ENCODE peak calls at places on chromosome 10, in ten cellular contexts. E, R, U, Q, O, K, Y, J, V and M are unnamed samples.

GRCh38 chr10:79422178-79422892 is 23.1 kb downstream of the ZCCHC24 start:
- DNase-seq in E (no peak), R (no peak), U (no peak), Q (no peak), O (no peak), K (peak; percentile 88), Y (no peak), J (peak; percentile 94), V (peak; percentile 78), M (peak; percentile 92)

GRCh38 chr10:104750306-104750705 is 109.2 kb downstream of the SORCS3 start:
- DNase-seq in E (no peak), R (no peak), U (no peak), Q (no peak), O (no peak), K (no peak), Y (peak; percentile 27), J (no peak), V (no peak), M (no peak)

GRCh38 chr10:86782691-86783418 is 26.4 kb downstream of the BMPR1A start:
- DNase-seq in E (no peak), R (no peak), U (no peak), Q (no peak), O (no peak), K (no peak), Y (no peak), J (no peak), V (no peak), M (no peak)

GRCh38 chr10:77274046-77274795 is 363.4 kb downstream of the KCNMA1 start:
- DNase-seq in E (peak; percentile 59), R (no peak), U (no peak), Q (peak; percentile 25), O (no peak), K (no peak), Y (no peak), J (no peak), V (no peak), M (peak; percentile 81)

GRCh38 chr10:89391882-89392756 is at the start of gene IFIT1:
- DNase-seq in E (peak; percentile 94), R (peak; percentile 32), U (peak; percentile 44), Q (peak; percentile 59), O (peak; percentile 47), K (no peak), Y (peak; percentile 81), J (peak; percentile 83), V (peak; percentile 67), M (peak; percentile 68)

GRCh38 chr10:821322-821721 is 110.2 kb downstream of the LARP4B start:
- DNase-seq in E (no peak), R (no peak), U (no peak), Q (no peak), O (no peak), K (no peak), Y (no peak), J (peak; percentile 54), V (no peak), M (no peak)

GRCh38 chr10:87931836-87932230 is 68.4 kb downstream of the PTEN start:
- DNase-seq in E (peak; percentile 13), R (no peak), U (no peak), Q (peak; percentile 48), O (no peak), K (no peak), Y (no peak), J (peak; percentile 5), V (no peak), M (no peak)

GRCh38 chr10:60353519-60354258 is 36.0 kb downstream of the ANK3 start:
- DNase-seq in E (no peak), R (no peak), U (no peak), Q (peak; percentile 92), O (peak; percentile 70), K (no peak), Y (no peak), J (no peak), V (peak; percentile 20), M (no peak)

GRCh38 chr10:132893090-132893489 is 49.3 kb downstream of the CFAP46 start:
- DNase-seq in E (no peak), R (no peak), U (no peak), Q (peak; percentile 7), O (no peak), K (no peak), Y (no peak), J (no peak), V (peak; percentile 13), M (no peak)

GRCh38 chr10:97574374-97575100 is 2.0 kb downstream of the ANKRD2 start:
- DNase-seq in E (peak; percentile 99), R (no peak), U (peak; percentile 74), Q (peak; percentile 91), O (no peak), K (peak; percentile 77), Y (peak; percentile 58), J (peak; percentile 74), V (no peak), M (peak; percentile 28)

GRCh38 chr10:21860718-21861117 is 142.8 kb downstream of the DNAJC1 start:
- DNase-seq in E (no peak), R (no peak), U (no peak), Q (no peak), O (no peak), K (no peak), Y (no peak), J (no peak), V (no peak), M (no peak)

GRCh38 chr10:3107426-3107961 is 40.1 kb downstream of the PFKP start:
- DNase-seq in E (peak; percentile 87), R (no peak), U (no peak), Q (no peak), O (peak; percentile 87), K (peak; percentile 95), Y (no peak), J (no peak), V (peak; percentile 85), M (no peak)

GRCh38 chr10:15197911-15198310 is 29.4 kb upstream of the NMT2 start:
- DNase-seq in E (no peak), R (no peak), U (no peak), Q (no peak), O (no peak), K (no peak), Y (no peak), J (no peak), V (no peak), M (no peak)

GRCh38 chr10:10589540-10589939 is 428.1 kb upstream of the CELF2 start:
- DNase-seq in E (peak; percentile 45), R (no peak), U (no peak), Q (no peak), O (no peak), K (no peak), Y (no peak), J (peak; percentile 17), V (no peak), M (peak; percentile 43)

GRCh38 chr10:63866075-63866746 is 345.0 kb downstream of the REEP3 start:
- DNase-seq in E (peak; percentile 69), R (peak; percentile 8), U (peak; percentile 43), Q (peak; percentile 53), O (peak; percentile 35), K (no peak), Y (peak; percentile 91), J (peak; percentile 86), V (peak; percentile 25), M (peak; percentile 17)

GRCh38 chr10:22647244-22647643 is 67.1 kb downstream of the PIP4K2A start:
- DNase-seq in E (no peak), R (no peak), U (no peak), Q (no peak), O (no peak), K (no peak), Y (no peak), J (no peak), V (no peak), M (no peak)

GRCh38 chr10:96896884-96897589 is 64.9 kb downstream of the LCOR start:
- DNase-seq in E (no peak), R (no peak), U (no peak), Q (no peak), O (no peak), K (no peak), Y (no peak), J (peak; percentile 9), V (no peak), M (no peak)

GRCh38 chr10:11986593-11987216 is 55.9 kb downstream of the UPF2 start:
- DNase-seq in E (peak; percentile 84), R (peak; percentile 44), U (peak; percentile 84), Q (peak; percentile 60), O (peak; percentile 77), K (peak; percentile 90), Y (peak; percentile 94), J (peak; percentile 85), V (peak; percentile 82), M (peak; percentile 49)

GRCh38 chr10:98323221-98324164 is 55.5 kb upstream of the LOXL4 start:
- DNase-seq in E (no peak), R (no peak), U (peak; percentile 61), Q (peak; percentile 2), O (no peak), K (peak; percentile 94), Y (no peak), J (peak; percentile 95), V (no peak), M (peak; percentile 95)

GRCh38 chr10:132961-133898 is 2.0 kb upstream of the ZMYND11 start:
- DNase-seq in E (peak; percentile 60), R (no peak), U (no peak), Q (peak; percentile 6), O (no peak), K (no peak), Y (peak; percentile 59), J (peak; percentile 77), V (no peak), M (no peak)

GRCh38 chr10:17737021-17737965 is 14.7 kb upstream of the TMEM236 start:
- DNase-seq in E (peak; percentile 26), R (no peak), U (peak; percentile 37), Q (peak; percentile 29), O (peak; percentile 14), K (no peak), Y (peak; percentile 71), J (peak; percentile 57), V (peak; percentile 27), M (no peak)

GRCh38 chr10:114479307-114479706 is 75.0 kb upstream of the AFAP1L2 start:
- DNase-seq in E (no peak), R (no peak), U (no peak), Q (no peak), O (no peak), K (no peak), Y (no peak), J (no peak), V (peak; percentile 51), M (no peak)